ENCODE peak calls at places on chromosomes 5 and 9, in seven cellular contexts. V, Z, L, K, E, O and T are unnamed samples.

GRCh38 chr9:90054810-90055209 is 450.0 kb downstream of the GADD45G start:
- DNase-seq in Z (no peak), O (no peak), V (no peak), L (no peak), E (no peak), K (no peak), T (no peak)

GRCh38 chr9:131739988-131740648 is at the start of gene RAPGEF1:
- DNase-seq in V (peak), Z (peak), O (peak), E (no peak), L (peak), K (peak), T (no peak)

GRCh38 chr9:128409450-128409849 is 11.2 kb upstream of the CERCAM start:
- DNase-seq in V (no peak), Z (no peak), E (no peak), O (no peak), K (no peak), L (no peak), T (no peak)

GRCh38 chr5:42993516-42994284 is 46.4 kb downstream of the ANXA2R start:
- DNase-seq in K (no peak), O (peak), E (no peak), V (peak), Z (peak), L (peak), T (peak)

GRCh38 chr9:35074791-35075190 is 2.4 kb upstream of the VCP start:
- DNase-seq in E (no peak), Z (no peak), L (no peak), K (no peak), V (no peak), O (no peak), T (no peak)

GRCh38 chr9:36486933-36487481 is 85.7 kb upstream of the MELK start:
- DNase-seq in E (no peak), K (no peak), O (peak), Z (peak), V (peak), L (peak), T (peak)

GRCh38 chr9:90343360-90343759 is 299.3 kb downstream of the DIRAS2 start:
- DNase-seq in V (no peak), K (no peak), O (no peak), Z (no peak), L (no peak), E (no peak), T (no peak)

GRCh38 chr5:440413-441180 is 2.4 kb upstream of the EXOC3 start:
- DNase-seq in V (no peak), L (no peak), K (no peak), Z (no peak), E (no peak), O (no peak), T (no peak)

GRCh38 chr5:74342948-74343682 is 297.4 kb downstream of the ENC1 start:
- DNase-seq in K (no peak), Z (no peak), V (peak), E (no peak), L (no peak), O (peak), T (no peak)

GRCh38 chr9:120894404-120895226 is 17.6 kb upstream of the PHF19 start:
- DNase-seq in K (no peak), V (peak), O (peak), E (no peak), Z (no peak), L (no peak), T (no peak)

GRCh38 chr5:62575556-62575955 is 3.1 kb upstream of the LRRC70 start:
- DNase-seq in O (no peak), K (no peak), V (no peak), Z (no peak), L (no peak), E (no peak), T (no peak)

GRCh38 chr5:31962321-31962720 is 211.8 kb downstream of the GOLPH3 start:
- DNase-seq in E (no peak), V (no peak), L (no peak), O (no peak), K (no peak), Z (no peak), T (no peak)

GRCh38 chr9:91155181-91155580 is 206.5 kb downstream of the AUH start:
- DNase-seq in K (no peak), L (no peak), O (no peak), E (no peak), V (no peak), Z (no peak), T (no peak)

GRCh38 chr5:99025298-99026045 is 96.7 kb upstream of the CHD1 start:
- DNase-seq in E (no peak), L (no peak), V (peak), O (no peak), Z (no peak), K (no peak), T (no peak)

GRCh38 chr5:124236366-124237231 is 509.8 kb downstream of the ZNF608 start:
- DNase-seq in K (no peak), Z (no peak), L (no peak), V (no peak), O (peak), E (no peak), T (no peak)

GRCh38 chr9:121658166-121658565 is 6.7 kb downstream of the DAB2IP start:
- DNase-seq in V (no peak), Z (no peak), E (no peak), L (no peak), O (no peak), K (no peak), T (no peak)

GRCh38 chr5:134242146-134242545 is 16.3 kb upstream of the PPP2CA start:
- DNase-seq in V (peak), K (no peak), O (peak), Z (no peak), L (no peak), E (peak), T (no peak)

GRCh38 chr5:138725885-138726457 is 27.3 kb upstream of the CTNNA1 start:
- DNase-seq in V (no peak), E (no peak), K (no peak), Z (no peak), O (no peak), L (no peak), T (no peak)

GRCh38 chr5:180313677-180314076 is 21.8 kb upstream of the MAPK9 start:
- DNase-seq in Z (no peak), V (no peak), O (no peak), K (peak), L (peak), E (no peak), T (peak)

GRCh38 chr9:25964239-25964638 is 286.0 kb upstream of the TUSC1 start:
- DNase-seq in E (peak), Z (peak), K (peak), L (no peak), O (peak), V (peak), T (peak)

GRCh38 chr5:172707285-172708182 is 63.5 kb downstream of the DUSP1 start:
- DNase-seq in L (no peak), E (peak), O (peak), Z (peak), K (no peak), V (peak), T (no peak)

GRCh38 chr9:125630436-125630835 is 76.6 kb downstream of the MAPKAP1 start:
- DNase-seq in V (peak), E (no peak), L (no peak), O (peak), Z (no peak), K (no peak), T (no peak)

GRCh38 chr9:130864541-130864940 is 29.5 kb downstream of the ABL1 start:
- DNase-seq in V (no peak), Z (no peak), O (no peak), K (no peak), L (no peak), E (no peak), T (no peak)

GRCh38 chr9:7690007-7690406 is 109.6 kb downstream of the DMAC1 start:
- DNase-seq in K (no peak), E (no peak), O (no peak), L (no peak), V (no peak), Z (no peak), T (no peak)

GRCh38 chr5:158619083-158619788 is 480.5 kb downstream of the EBF1 start:
- DNase-seq in Z (no peak), K (no peak), L (no peak), O (no peak), E (no peak), V (no peak), T (no peak)

GRCh38 chr5:177339107-177339638 is 12.3 kb downstream of the LMAN2 start:
- DNase-seq in L (no peak), K (no peak), Z (no peak), V (no peak), E (no peak), O (no peak), T (no peak)

GRCh38 chr5:1118231-1118698 is 6.4 kb upstream of the SLC12A7 start:
- DNase-seq in O (peak), E (no peak), V (peak), Z (no peak), K (no peak), L (no peak), T (no peak)

GRCh38 chr9:90647843-90648242 is 5.2 kb upstream of the DIRAS2 start:
- DNase-seq in K (no peak), V (no peak), E (no peak), O (no peak), L (no peak), Z (no peak), T (no peak)

GRCh38 chr5:132103380-132103951 is 29.9 kb downstream of the CSF2 start:
- DNase-seq in V (peak), L (peak), Z (peak), K (no peak), E (peak), O (peak), T (peak)

GRCh38 chr9:84079994-84080393 is 99.4 kb downstream of the RMI1 start:
- DNase-seq in E (no peak), Z (no peak), O (no peak), V (no peak), L (no peak), K (no peak), T (no peak)